ENCODE peak calls at places on chromosomes 2 and 18, in six cellular contexts. D is foreskin keratinocyte, Y is breast epithelium, U is kidney, P is K562, X is B cell. A is an unnamed sample.
A peak's percentile ranks its signal among the peaks of the same experiment; 100 is the strongest.

GRCh38 chr2:86476092-86476491 is 34.9 kb downstream of the KDM3A start:
- DNase-seq in D (no peak), Y (no peak), U (no peak), P (no peak), X (no peak), A (no peak)

GRCh38 chr2:190996338-190996946 is 17.5 kb downstream of the STAT1 start:
- DNase-seq in D (no peak), Y (no peak), U (no peak), P (peak; percentile 31), X (peak; percentile 53), A (peak; percentile 50)

GRCh38 chr18:44680271-44681038 is at the start of gene SETBP1:
- DNase-seq in D (no peak), Y (peak; percentile 67), U (peak; percentile 95), P (peak; percentile 11), X (peak; percentile 61), A (peak; percentile 48)

GRCh38 chr18:66534110-66534509 is 69.8 kb downstream of the CDH19 start:
- DNase-seq in D (no peak), Y (no peak), U (no peak), P (no peak), X (no peak), A (no peak)

GRCh38 chr18:62537946-62538345 is 15.1 kb downstream of the ZCCHC2 start:
- DNase-seq in D (no peak), Y (no peak), U (no peak), P (no peak), X (no peak), A (peak; percentile 74)

GRCh38 chr2:171109571-171109970 is 51.1 kb downstream of the TLK1 start:
- DNase-seq in D (no peak), Y (no peak), U (no peak), P (no peak), X (no peak), A (no peak)

GRCh38 chr2:162062559-162062958 is 11.5 kb downstream of the DPP4 start:
- DNase-seq in D (no peak), Y (no peak), U (no peak), P (no peak), X (no peak), A (no peak)

GRCh38 chr2:58906151-58906645 is 665.1 kb upstream of the FANCL start:
- DNase-seq in D (no peak), Y (no peak), U (no peak), P (no peak), X (no peak), A (peak; percentile 6)

GRCh38 chr18:57436193-57436964 is 1.2 kb downstream of the ONECUT2 start:
- DNase-seq in D (no peak), Y (no peak), U (peak; percentile 79), P (no peak), X (no peak), A (no peak)

DNA sequence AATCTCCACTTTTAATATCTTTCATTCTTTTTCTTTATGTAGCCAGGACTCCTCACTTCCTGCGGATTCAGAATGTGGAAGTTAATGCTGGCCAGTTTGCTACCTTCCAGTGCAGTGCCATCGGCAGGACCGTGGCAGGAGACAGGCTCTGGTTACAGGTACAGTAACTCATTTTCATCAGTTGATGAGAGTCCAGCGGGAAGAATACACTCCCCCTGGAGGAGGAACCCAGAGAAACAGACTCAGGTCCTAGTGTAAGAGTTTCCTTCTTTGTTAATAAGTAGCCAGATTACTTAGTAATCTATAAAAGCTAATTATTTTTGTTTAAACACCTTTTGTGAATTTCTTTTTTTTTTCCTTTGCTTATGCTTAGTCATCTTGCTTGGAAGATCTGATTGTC is 359.4 kb downstream of the PTPRM start:
- DNase-seq in D (no peak), Y (no peak), U (no peak), P (no peak), X (no peak), A (peak; percentile 48)
- TF ChIP-seq CTCF in D (peak; percentile 49), Y (no peak), U (peak; percentile 24), P (no peak), X (no peak), A (peak; percentile 59)

GRCh38 chr18:50659091-50660003 is 99.5 kb downstream of the MAPK4 start:
- DNase-seq in D (peak; percentile 46), Y (no peak), U (no peak), P (no peak), X (no peak), A (peak; percentile 27)
- TF ChIP-seq CTCF in D (peak; percentile 57), Y (no peak), U (peak; percentile 4), P (no peak), X (no peak), A (no peak)

DNA sequence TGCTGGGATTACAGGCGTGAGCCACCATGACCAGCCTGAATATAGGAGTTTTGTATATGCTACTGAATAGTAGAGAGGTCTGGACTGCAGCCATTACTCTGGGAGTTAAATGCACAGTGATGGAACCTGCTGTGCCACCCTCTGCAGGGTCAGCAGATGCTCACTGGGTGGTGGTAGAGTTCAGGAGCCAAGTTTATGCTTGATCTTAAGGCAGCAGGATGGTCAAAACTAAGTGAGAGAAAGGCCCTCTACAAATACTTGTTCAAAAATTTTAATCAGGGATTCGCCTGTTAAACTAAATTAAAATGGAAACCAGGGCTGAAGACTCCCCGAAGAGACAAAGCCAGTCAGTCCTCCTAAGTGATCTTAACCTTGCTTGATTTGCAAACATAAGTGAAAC is 4.1 kb upstream of the WDFY1 start:
- DNase-seq in D (no peak), Y (no peak), U (no peak), P (no peak), X (no peak), A (no peak)
- TF ChIP-seq CTCF in D (peak; percentile 13), Y (no peak), U (no peak), P (no peak), X (no peak), A (no peak)

GRCh38 chr2:79039944-79040343 is 14.4 kb downstream of the REG3G start:
- DNase-seq in D (no peak), Y (no peak), U (no peak), P (no peak), X (no peak), A (no peak)

GRCh38 chr2:79040967-79041582 is 15.6 kb downstream of the REG3G start:
- DNase-seq in D (no peak), Y (no peak), U (no peak), P (peak; percentile 12), X (no peak), A (peak; percentile 12)
- TF ChIP-seq CTCF in D (no peak), Y (no peak), U (peak; percentile 28), P (peak; percentile 22), X (peak; percentile 38), A (peak; percentile 49)

DNA sequence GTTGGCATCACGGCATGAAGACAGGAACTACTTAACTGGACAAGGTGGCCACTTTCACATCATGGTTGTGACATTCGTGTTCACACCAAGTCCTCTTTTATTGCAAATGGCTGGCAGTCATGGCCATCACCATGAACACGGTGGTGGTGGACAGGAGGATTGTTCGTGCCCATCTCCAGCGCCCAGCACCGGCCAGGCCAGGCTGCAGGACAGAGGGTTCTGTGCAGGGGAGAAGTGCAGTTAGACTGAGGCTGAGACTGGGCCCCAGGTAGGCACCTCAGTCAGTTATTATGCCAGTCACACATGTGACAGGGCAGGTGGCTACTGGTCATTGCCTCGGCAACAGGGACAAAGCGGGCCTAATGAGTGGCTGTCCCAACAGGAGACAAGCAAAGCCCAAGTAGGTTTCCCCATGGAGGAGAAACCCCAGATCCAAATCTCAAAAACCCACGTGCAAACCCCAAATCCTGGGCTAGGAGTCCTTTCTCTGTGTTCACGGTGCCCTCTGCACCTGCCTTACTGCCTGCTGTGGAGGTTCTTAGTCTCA is 468.1 kb upstream of the MYT1L start:
- DNase-seq in D (no peak), Y (no peak), U (no peak), P (no peak), X (no peak), A (no peak)
- TF ChIP-seq CTCF in D (no peak), Y (no peak), U (no peak), P (no peak), X (no peak), A (no peak)

DNA sequence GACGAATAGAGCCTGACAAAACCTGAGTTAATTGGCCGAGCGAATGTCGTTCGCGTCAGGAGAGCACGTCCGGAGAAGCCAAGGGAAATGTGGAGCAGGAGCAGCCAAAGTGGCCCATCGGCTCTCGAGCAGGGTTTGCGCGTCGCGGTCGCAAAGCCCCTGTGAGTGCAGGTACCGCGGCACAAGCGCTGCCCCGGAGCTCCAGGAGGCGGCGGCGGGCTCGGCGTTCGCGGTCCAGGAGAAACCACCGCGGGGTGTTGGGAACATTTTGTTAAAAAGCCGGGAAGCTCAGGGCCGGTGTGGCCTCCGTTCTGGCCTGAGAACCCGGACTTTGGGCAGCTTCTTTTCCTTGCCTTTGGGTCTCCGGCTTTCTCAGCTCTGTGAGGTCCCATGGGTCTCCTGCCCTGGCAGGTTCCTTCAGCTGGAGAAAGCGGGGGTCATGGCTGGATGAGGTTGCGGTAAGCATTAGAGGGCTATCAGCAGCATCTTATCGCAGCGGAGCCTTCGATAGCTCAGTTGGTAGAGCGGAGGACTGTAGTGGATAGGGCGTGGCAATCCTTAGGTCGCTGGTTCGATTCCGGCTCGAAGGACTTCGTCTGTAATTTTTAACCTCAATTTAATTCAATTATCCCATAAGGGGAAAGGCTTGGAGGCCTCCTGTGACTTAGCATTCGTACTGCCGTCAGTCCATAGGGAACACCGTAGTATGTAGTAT is 1.0 kb upstream of the AGBL5 start:
- DNase-seq in D (no peak), Y (peak; percentile 90), U (peak; percentile 94), P (peak; percentile 64), X (peak; percentile 90), A (peak; percentile 97)
- TF ChIP-seq CTCF in D (peak; percentile 49), Y (peak; percentile 46), U (peak; percentile 37), P (no peak), X (peak; percentile 50), A (no peak)

DNA sequence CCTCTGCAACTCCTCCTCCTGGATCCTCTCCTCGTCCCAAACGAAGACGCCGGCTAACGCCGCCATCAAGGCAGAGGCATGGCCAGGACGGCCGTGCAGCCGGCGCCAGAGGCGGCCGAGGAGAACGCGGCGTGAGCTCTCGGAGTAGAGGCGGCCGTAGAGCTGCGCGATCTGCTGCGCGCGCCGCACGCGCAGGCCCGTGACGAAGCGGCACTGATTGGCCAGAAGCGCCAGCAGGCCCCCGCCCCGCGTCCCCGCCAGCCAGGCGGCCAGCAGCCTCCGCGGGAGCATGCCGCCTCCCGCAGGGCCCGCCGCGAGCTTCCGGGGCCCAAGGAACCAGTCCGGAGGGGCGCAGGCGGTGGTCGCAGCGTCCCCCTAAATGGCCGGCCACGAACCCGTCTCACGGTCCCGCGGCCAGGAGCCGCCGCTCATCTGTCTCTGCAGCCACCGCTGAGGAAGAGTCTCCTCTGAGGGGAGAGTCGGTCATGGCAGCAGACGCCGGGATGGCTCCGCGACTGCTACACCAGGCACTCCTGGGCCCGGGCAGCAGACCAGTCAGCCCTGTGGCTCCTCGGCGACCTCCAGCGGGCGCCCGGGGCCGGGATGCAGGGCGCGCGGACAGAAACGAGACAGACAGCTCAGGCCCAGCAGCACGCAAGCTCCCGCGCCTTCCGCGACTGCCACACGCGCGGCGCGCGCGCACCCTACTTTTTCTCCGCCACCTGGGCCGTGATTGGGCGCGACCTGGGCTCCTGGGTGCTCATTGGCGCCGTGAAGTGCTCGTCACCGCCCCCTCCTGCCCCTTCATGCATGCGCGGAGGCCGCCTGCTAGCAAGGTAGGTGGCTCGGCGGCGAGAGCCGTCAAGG is at the start of gene STARD7:
- DNase-seq in D (peak; percentile 92), Y (peak; percentile 98), U (peak; percentile 99), P (peak; percentile 96), X (peak; percentile 96), A (peak; percentile 98)
- TF ChIP-seq CTCF in D (peak; percentile 31), Y (no peak), U (no peak), P (no peak), X (no peak), A (no peak)